ENCODE peak calls at places on chromosomes 5 and 9, in eight cellular contexts. P is NCI-H748 treated with DMSO at 0.1 percent for 48 hours; O is heart left ventricle; S is activated naive CD4-positive, alpha-beta T cell; B is A549; G is stimulated activated CD4-positive, alpha-beta T cell treated with anti-CD3 and anti-CD28 coated beads, Interleukin-2, amount 100 ng/mL, for 24 hours; D is CD4-positive, alpha-beta T cell; M is adrenal gland. L is an unnamed sample.

GRCh38 chr9:81492710-81493447 is 196.5 kb downstream of the TLE1 start:
- DNase-seq in P (peak; percentile 45), O (no peak), S (no peak), B (peak; percentile 52), G (no peak), D (no peak), M (no peak), L (no peak)

GRCh38 chr9:87498046-87498815 is 564 bp downstream of the DAPK1 start:
- DNase-seq in P (peak; percentile 29), O (no peak), S (no peak), B (peak; percentile 57), G (peak; percentile 25), D (no peak), M (no peak), L (peak; percentile 65)

GRCh38 chr5:57216714-57217113 is 42.9 kb downstream of the GPBP1 start:
- DNase-seq in P (no peak), O (no peak), S (no peak), B (peak; percentile 10), G (no peak), D (no peak), M (no peak), L (no peak)

GRCh38 chr9:2469681-2470141 is 151.9 kb upstream of the VLDLR start:
- DNase-seq in P (no peak), O (peak; percentile 48), S (no peak), B (peak; percentile 48), G (peak; percentile 4), D (no peak), M (peak; percentile 38), L (peak; percentile 54)

GRCh38 chr9:77600810-77601209 is 47.3 kb downstream of the GNA14 start:
- DNase-seq in P (no peak), O (no peak), S (no peak), B (no peak), G (no peak), D (no peak), M (no peak), L (peak; percentile 28)

GRCh38 chr9:21565137-21565536 is 83.0 kb upstream of the IFNE start:
- DNase-seq in P (no peak), O (no peak), S (no peak), B (no peak), G (no peak), D (no peak), M (no peak), L (no peak)

GRCh38 chr5:154813736-154814135 is 36.7 kb downstream of the FAXDC2 start:
- DNase-seq in P (no peak), O (no peak), S (no peak), B (no peak), G (no peak), D (peak; percentile 37), M (no peak), L (no peak)

GRCh38 chr5:101580591-101580990 is 677.5 kb upstream of the ST8SIA4 start:
- DNase-seq in P (no peak), O (no peak), S (no peak), B (no peak), G (no peak), D (no peak), M (no peak), L (no peak)

GRCh38 chr9:13478235-13478634 is 198.7 kb upstream of the MPDZ start:
- DNase-seq in P (no peak), O (no peak), S (no peak), B (no peak), G (no peak), D (no peak), M (no peak), L (no peak)

GRCh38 chr5:167294861-167295685 is 996.4 kb upstream of the WWC1 start:
- DNase-seq in P (no peak), O (no peak), S (no peak), B (peak; percentile 88), G (no peak), D (no peak), M (no peak), L (no peak)

GRCh38 chr9:134545213-134546211 is 96.1 kb upstream of the COL5A1 start:
- DNase-seq in P (no peak), O (no peak), S (no peak), B (no peak), G (no peak), D (no peak), M (no peak), L (no peak)

GRCh38 chr5:170470808-170471404 is 32.9 kb upstream of the KCNIP1 start:
- DNase-seq in P (no peak), O (no peak), S (no peak), B (no peak), G (no peak), D (no peak), M (no peak), L (no peak)

GRCh38 chr5:168125445-168126199 is 165.8 kb upstream of the WWC1 start:
- DNase-seq in P (no peak), O (no peak), S (no peak), B (no peak), G (no peak), D (no peak), M (no peak), L (no peak)

GRCh38 chr9:105168935-105169334 is 75.5 kb upstream of the SLC44A1 start:
- DNase-seq in P (no peak), O (no peak), S (no peak), B (no peak), G (no peak), D (no peak), M (no peak), L (no peak)

GRCh38 chr5:14854806-14855205 is 16.8 kb downstream of the ANKH start:
- DNase-seq in P (no peak), O (no peak), S (no peak), B (no peak), G (no peak), D (no peak), M (no peak), L (no peak)

GRCh38 chr5:107893642-107894041 is 222.9 kb upstream of the EFNA5 start:
- DNase-seq in P (no peak), O (no peak), S (no peak), B (no peak), G (no peak), D (no peak), M (no peak), L (no peak)

GRCh38 chr5:108516771-108517170 is 134.9 kb upstream of the FBXL17 start:
- DNase-seq in P (no peak), O (no peak), S (no peak), B (no peak), G (no peak), D (no peak), M (no peak), L (no peak)

GRCh38 chr9:128136816-128137793 is 9.6 kb upstream of the PTGES2 start:
- DNase-seq in P (no peak), O (no peak), S (no peak), B (no peak), G (no peak), D (no peak), M (no peak), L (no peak)

GRCh38 chr5:139131062-139131856 is 66.9 kb downstream of the SIL1 start:
- DNase-seq in P (no peak), O (peak; percentile 51), S (no peak), B (no peak), G (no peak), D (no peak), M (peak; percentile 79), L (peak; percentile 55)

GRCh38 chr5:143985832-143986485 is 174.0 kb downstream of the HMHB1 start:
- DNase-seq in P (no peak), O (no peak), S (no peak), B (no peak), G (no peak), D (no peak), M (no peak), L (no peak)

GRCh38 chr5:126624534-126624933 is 23.8 kb downstream of the PHAX start:
- DNase-seq in P (no peak), O (no peak), S (no peak), B (peak; percentile 80), G (no peak), D (no peak), M (peak; percentile 70), L (no peak)

GRCh38 chr5:84715087-84715486 is 330.4 kb upstream of the EDIL3 start:
- DNase-seq in P (no peak), O (no peak), S (no peak), B (no peak), G (no peak), D (no peak), M (no peak), L (no peak)

GRCh38 chr9:34279431-34279830 is 49.6 kb downstream of the KIF24 start:
- DNase-seq in P (no peak), O (no peak), S (no peak), B (no peak), G (no peak), D (no peak), M (no peak), L (no peak)

GRCh38 chr5:115472601-115473000 is 72.0 kb downstream of the FEM1C start:
- DNase-seq in P (no peak), O (peak; percentile 62), S (no peak), B (no peak), G (no peak), D (no peak), M (no peak), L (no peak)

GRCh38 chr9:98031935-98032334 is 24.6 kb upstream of the NANS start:
- DNase-seq in P (no peak), O (no peak), S (no peak), B (no peak), G (no peak), D (no peak), M (no peak), L (no peak)

GRCh38 chr9:78261403-78262001 is 25.6 kb downstream of the CEP78 start:
- DNase-seq in P (no peak), O (no peak), S (no peak), B (peak; percentile 36), G (no peak), D (no peak), M (no peak), L (no peak)

GRCh38 chr9:13113751-13114150 is 165.7 kb downstream of the MPDZ start:
- DNase-seq in P (no peak), O (no peak), S (no peak), B (no peak), G (no peak), D (no peak), M (no peak), L (no peak)

GRCh38 chr5:119411935-119412623 is 40.2 kb upstream of the HSD17B4 start:
- DNase-seq in P (peak; percentile 82), O (peak; percentile 52), S (no peak), B (peak; percentile 78), G (peak; percentile 20), D (peak; percentile 33), M (peak; percentile 68), L (peak; percentile 77)

GRCh38 chr9:36974731-36975130 is 59.3 kb downstream of the PAX5 start:
- DNase-seq in P (no peak), O (no peak), S (no peak), B (peak; percentile 27), G (no peak), D (no peak), M (no peak), L (no peak)

GRCh38 chr9:129671519-129671918 is 6.1 kb downstream of the PRRX2 start:
- DNase-seq in P (no peak), O (no peak), S (no peak), B (no peak), G (peak; percentile 17), D (no peak), M (no peak), L (no peak)

GRCh38 chr9:35538361-35539234 is 48.7 kb downstream of the RUSC2 start:
- DNase-seq in P (no peak), O (peak; percentile 75), S (no peak), B (no peak), G (no peak), D (no peak), M (peak; percentile 67), L (peak; percentile 64)

GRCh38 chr5:73823508-73823925 is 197.5 kb downstream of the ARHGEF28 start:
- DNase-seq in P (no peak), O (no peak), S (no peak), B (peak; percentile 60), G (no peak), D (no peak), M (no peak), L (no peak)

GRCh38 chr5:113678924-113679575 is 165.6 kb downstream of the YTHDC2 start:
- DNase-seq in P (peak; percentile 42), O (no peak), S (no peak), B (peak; percentile 43), G (peak; percentile 8), D (no peak), M (peak; percentile 39), L (peak; percentile 56)

GRCh38 chr9:97938081-97938644 is at the start of gene HEMGN:
- DNase-seq in P (no peak), O (no peak), S (no peak), B (no peak), G (peak; percentile 10), D (no peak), M (no peak), L (no peak)